ENCODE peak calls at places on chromosomes 2 and 18, in five cellular contexts. N is hepatocyte, Z is fibroblast of the aortic adventitia, S is body of pancreas, K is AG09309. U is an unnamed sample.

GRCh38 chr2:71880846-71881610 is 266.6 kb downstream of the CYP26B1 start:
- DNase-seq in N (no peak), K (no peak), Z (peak; percentile 79), S (peak; percentile 44), U (peak; percentile 12)

GRCh38 chr18:78138993-78139496 is 840.6 kb upstream of the SALL3 start:
- DNase-seq in N (no peak), S (no peak), K (no peak), Z (no peak), U (no peak)

GRCh38 chr2:55010149-55010591 is 40.1 kb downstream of the RTN4 start:
- DNase-seq in S (peak; percentile 87), Z (peak; percentile 64), N (peak; percentile 76), K (peak; percentile 11), U (no peak)

GRCh38 chr18:28147674-28148171 is 29.2 kb downstream of the CDH2 start:
- DNase-seq in S (no peak), N (peak; percentile 39), Z (peak; percentile 64), K (peak; percentile 37), U (no peak)

GRCh38 chr18:10036479-10036878 is 122.7 kb downstream of the VAPA start:
- DNase-seq in N (no peak), K (no peak), S (no peak), Z (no peak), U (no peak)

GRCh38 chr2:10240161-10240681 is 62.5 kb upstream of the HPCAL1 start:
- DNase-seq in N (no peak), K (no peak), Z (no peak), S (no peak), U (no peak)

GRCh38 chr2:11498543-11499034 is 32.6 kb upstream of the E2F6 start:
- DNase-seq in S (peak; percentile 76), Z (no peak), K (no peak), N (peak; percentile 19), U (no peak)

GRCh38 chr18:60100805-60101204 is 201.0 kb downstream of the PMAIP1 start:
- DNase-seq in K (no peak), Z (no peak), S (no peak), N (no peak), U (no peak)

GRCh38 chr2:190696792-190697398 is 48.0 kb downstream of the NAB1 start:
- DNase-seq in Z (no peak), N (peak; percentile 28), S (no peak), K (no peak), U (no peak)

GRCh38 chr2:95359035-95359434 is 43.5 kb upstream of the FAHD2A start:
- DNase-seq in N (no peak), K (peak; percentile 37), Z (peak; percentile 73), S (no peak), U (peak; percentile 21)

GRCh38 chr2:241895732-241896641 is 26.5 kb downstream of the RTP5 start:
- DNase-seq in K (no peak), Z (peak; percentile 54), S (peak; percentile 88), N (peak; percentile 61), U (no peak)

GRCh38 chr2:11777066-11777782 is 30.8 kb downstream of the LPIN1 start:
- DNase-seq in Z (no peak), N (peak; percentile 40), S (no peak), K (no peak), U (no peak)

GRCh38 chr2:224532931-224533330 is 52.2 kb downstream of the CUL3 start:
- DNase-seq in S (no peak), Z (no peak), K (no peak), N (no peak), U (no peak)

GRCh38 chr2:224650815-224651439 is 65.2 kb downstream of the CCDC195 start:
- DNase-seq in K (peak; percentile 16), N (peak; percentile 72), S (peak; percentile 27), Z (peak; percentile 75), U (peak; percentile 10)

GRCh38 chr2:218605438-218605837 is 2.3 kb upstream of the PLCD4 start:
- DNase-seq in S (peak; percentile 15), K (no peak), Z (peak; percentile 56), N (peak; percentile 50), U (no peak)

GRCh38 chr2:218607436-218608115 is at the start of gene PLCD4:
- DNase-seq in S (peak; percentile 8), K (peak; percentile 46), N (peak; percentile 24), Z (peak; percentile 83), U (peak; percentile 16)
- TF ChIP-seq CTCF in S (no peak), K (peak; percentile 30), N (no peak), Z (peak; percentile 59), U (no peak)

GRCh38 chr2:45643095-45643494 is 8.4 kb upstream of the PRKCE start:
- DNase-seq in S (no peak), N (no peak), Z (peak; percentile 15), K (no peak), U (no peak)
- H3K4me3 ChIP-seq in S (no peak overlapping the region), N (peak overlapping the region; percentile 89), Z (peak overlapping the region; percentile 71), K (peak overlapping the region; percentile 83), U (peak overlapping the region; percentile 64)

GRCh38 chr2:232809349-232810124 is 33.2 kb upstream of the KCNJ13 start:
- DNase-seq in N (no peak), S (no peak), Z (no peak), K (no peak), U (no peak)
- TF ChIP-seq CTCF in N (peak; percentile 23), S (no peak), Z (no peak), K (no peak), U (no peak)

GRCh38 chr2:73993799-73994543 is 9.3 kb downstream of the TET3 start:
- DNase-seq in N (no peak), S (no peak), Z (no peak), K (no peak), U (no peak)
- H3K4me3 ChIP-seq in N (no peak overlapping the region), S (no peak overlapping the region), Z (no peak overlapping the region), K (no peak overlapping the region), U (no peak overlapping the region)

DNA sequence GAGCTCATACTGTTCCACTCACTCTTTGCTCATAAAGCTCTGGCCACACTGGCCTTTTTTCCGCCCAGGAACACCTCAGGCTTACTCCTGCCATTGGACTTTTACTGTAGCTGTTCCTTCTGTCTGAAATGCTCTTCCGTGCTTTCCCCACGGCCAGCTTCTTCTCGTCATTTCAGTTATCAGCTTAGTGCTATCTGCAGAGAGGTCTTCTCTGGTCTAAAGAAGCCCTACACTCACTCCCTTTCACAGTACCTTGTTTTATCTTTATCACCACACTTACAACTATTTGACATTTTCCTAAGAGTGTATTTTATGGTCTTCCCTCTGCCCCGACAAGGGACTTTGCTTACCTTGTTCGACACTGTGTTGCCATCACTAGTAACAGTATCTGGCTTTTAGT is 388.1 kb upstream of the SPRED2 start:
- DNase-seq in N (no peak), S (no peak), Z (no peak), K (no peak), U (no peak)
- TF ChIP-seq CTCF in N (no peak), S (no peak), Z (no peak), K (no peak), U (no peak)

GRCh38 chr2:150484461-150484931 is 3.0 kb downstream of the RND3 start:
- DNase-seq in K (no peak), N (no peak), Z (peak; percentile 68), S (peak; percentile 6), U (no peak)

GRCh38 chr2:150485114-150485870 is 2.2 kb downstream of the RND3 start:
- DNase-seq in S (peak; percentile 85), Z (peak; percentile 79), N (peak; percentile 87), K (no peak), U (no peak)

GRCh38 chr2:150483532-150483931 is 3.9 kb downstream of the RND3 start:
- DNase-seq in S (no peak), K (no peak), Z (peak; percentile 27), N (no peak), U (no peak)

GRCh38 chr2:150482667-150483260 is 4.7 kb downstream of the RND3 start:
- DNase-seq in S (no peak), N (no peak), Z (peak; percentile 30), K (no peak), U (no peak)

DNA sequence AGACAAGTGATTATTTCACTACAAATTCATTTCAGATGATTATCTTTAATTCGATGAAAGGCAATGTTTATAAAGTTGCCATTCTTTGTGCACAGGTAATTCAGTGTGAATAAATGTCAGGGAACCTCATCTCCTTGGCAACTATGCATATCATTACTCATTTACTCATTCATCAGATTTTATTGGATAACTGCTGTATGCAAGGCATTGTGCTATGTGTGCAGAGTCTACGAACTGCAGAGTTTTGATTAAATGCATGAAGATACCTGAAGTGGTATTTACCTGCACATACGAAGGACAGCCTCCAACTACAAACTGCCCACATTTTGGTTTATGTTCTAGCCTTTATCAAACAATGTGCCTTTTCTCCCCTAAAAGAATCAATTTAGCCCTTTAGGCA is 3.5 kb downstream of the RND3 start:
- DNase-seq in Z (peak; percentile 32), S (no peak), N (no peak), K (no peak), U (no peak)
- H3K4me3 ChIP-seq in Z (peak overlapping the region; percentile 97), S (no peak overlapping the region), N (peak overlapping the region; percentile 86), K (peak overlapping the region; percentile 94), U (peak overlapping the region; percentile 95)

DNA sequence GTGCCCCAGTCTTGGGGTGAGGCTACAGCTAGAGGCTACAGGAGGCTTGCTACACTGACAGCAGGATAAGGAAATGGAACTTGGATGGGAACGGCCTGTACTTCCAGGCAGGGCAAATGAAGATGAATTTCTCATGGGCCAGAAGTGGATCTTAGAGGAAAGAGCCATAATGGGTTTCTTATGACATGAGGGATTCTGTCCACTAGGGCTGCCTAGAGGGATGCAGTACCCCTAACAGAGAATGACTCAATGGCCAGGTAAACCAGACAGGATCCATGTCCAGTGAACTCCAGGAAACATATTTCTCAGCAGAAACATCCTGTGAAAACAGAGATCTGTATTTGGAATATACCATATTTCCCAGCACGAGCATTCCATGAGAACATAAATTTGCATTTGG is 11.4 kb upstream of the SLC35F5 start:
- DNase-seq in K (no peak), N (no peak), Z (no peak), S (no peak), U (no peak)
- TF ChIP-seq CTCF in K (no peak), N (no peak), Z (no peak), S (no peak), U (no peak)